ENCODE peak calls at places on chromosome 10, in nine cellular contexts. K is fibroblast of pulmonary artery, O is neural crest cell, L is cardiac fibroblast, Q is endodermal cell, E is type B pancreatic cell, J is ascending aorta, U is AG10803, H is A549. V is an unnamed sample.

GRCh38 chr10:62851449-62851848 is 35.3 kb upstream of the EGR2 start:
- DNase-seq in O (no peak), E (no peak), U (no peak), J (no peak), Q (peak), H (no peak), K (peak), L (peak), V (no peak)

GRCh38 chr10:97102441-97102840 is 83.3 kb downstream of the SLIT1 start:
- DNase-seq in H (no peak), L (no peak), U (no peak), O (no peak), Q (no peak), K (no peak), J (no peak), E (no peak), V (no peak)

GRCh38 chr10:124152139-124152780 is 58.9 kb upstream of the CHST15 start:
- DNase-seq in E (no peak), J (no peak), U (peak), Q (peak), H (peak), K (peak), L (peak), O (no peak), V (peak)

GRCh38 chr10:13673165-13673564 is 86.4 kb downstream of the PRPF18 start:
- DNase-seq in L (no peak), E (no peak), K (no peak), O (no peak), J (no peak), Q (no peak), H (no peak), U (no peak), V (no peak)

GRCh38 chr10:11135709-11136108 is 118.0 kb downstream of the CELF2 start:
- DNase-seq in O (no peak), K (no peak), J (no peak), E (no peak), H (no peak), L (no peak), Q (no peak), U (no peak), V (no peak)

GRCh38 chr10:99966306-99966705 is 43.4 kb downstream of the DNMBP start:
- DNase-seq in Q (no peak), H (peak), K (peak), J (no peak), U (peak), E (no peak), L (peak), O (no peak), V (peak)

GRCh38 chr10:12042409-12042796 is 206 bp downstream of the UPF2 start:
- DNase-seq in Q (no peak), H (peak), K (peak), J (no peak), L (no peak), U (no peak), O (no peak), E (peak), V (no peak)

GRCh38 chr10:99659031-99659867 is at the start of gene ENTPD7:
- DNase-seq in H (peak), E (peak), L (peak), O (peak), U (peak), K (peak), J (peak), Q (peak), V (peak)

GRCh38 chr10:115844592-115844991 is 428.4 kb downstream of the GFRA1 start:
- DNase-seq in J (no peak), E (no peak), L (no peak), O (no peak), H (no peak), K (peak), Q (no peak), U (peak), V (no peak)

GRCh38 chr10:60144099-60144498 is 237.7 kb upstream of the CCDC6 start:
- DNase-seq in J (no peak), E (no peak), Q (no peak), U (no peak), H (no peak), O (no peak), K (no peak), L (no peak), V (no peak)

GRCh38 chr10:50540069-50540825 is 83.5 kb downstream of the SGMS1 start:
- DNase-seq in E (no peak), H (no peak), K (no peak), U (no peak), Q (no peak), O (no peak), L (peak), J (no peak), V (no peak)

GRCh38 chr10:130044067-130045061 is 66.3 kb downstream of the C10orf143 start:
- DNase-seq in U (no peak), O (no peak), H (no peak), L (no peak), E (peak), J (no peak), K (no peak), Q (no peak), V (no peak)

GRCh38 chr10:4048245-4048864 is 263.3 kb upstream of the KLF6 start:
- DNase-seq in K (no peak), J (no peak), H (no peak), L (no peak), U (no peak), Q (no peak), E (no peak), O (no peak), V (no peak)

GRCh38 chr10:104209575-104210198 is 22.5 kb downstream of the CFAP43 start:
- DNase-seq in Q (peak), H (peak), J (no peak), E (no peak), U (peak), O (peak), L (peak), K (peak), V (peak)

GRCh38 chr10:7519351-7519750 is 108.5 kb upstream of the SFMBT2 start:
- DNase-seq in U (no peak), K (no peak), L (no peak), J (no peak), O (no peak), E (no peak), H (no peak), Q (peak), V (no peak)

GRCh38 chr10:121998462-121998861 is 9.5 kb downstream of the TACC2 start:
- DNase-seq in J (no peak), E (no peak), U (no peak), L (no peak), H (no peak), K (no peak), O (no peak), Q (no peak), V (no peak)

GRCh38 chr10:71460615-71461014 is 63.9 kb downstream of the CDH23 start:
- DNase-seq in L (no peak), U (no peak), K (no peak), J (no peak), H (no peak), E (no peak), O (no peak), Q (no peak), V (no peak)

DNA sequence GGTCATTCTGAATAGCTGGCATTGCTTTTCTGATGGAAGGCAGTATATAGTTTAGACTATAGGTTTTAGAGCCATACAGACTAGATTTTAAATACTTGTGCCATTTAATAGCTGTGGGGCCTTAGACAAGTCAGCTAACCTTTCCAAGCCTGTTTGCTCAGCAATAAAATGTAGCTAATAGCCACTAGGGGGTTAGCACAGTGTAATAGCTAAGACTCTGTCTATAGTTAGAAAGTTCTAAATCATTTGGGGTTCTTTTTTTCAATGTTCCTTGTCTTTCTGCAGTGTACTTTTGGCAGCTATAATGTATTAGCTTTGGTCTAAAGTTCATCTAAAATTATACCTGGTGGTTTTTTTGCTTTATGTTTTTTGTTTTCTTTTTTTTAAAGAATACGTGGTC is 7.5 kb upstream of the KIFBP start:
- DNase-seq in K (peak), J (no peak), E (no peak), U (no peak), H (peak), L (peak), Q (no peak), O (no peak), V (peak)
- TF ChIP-seq CTCF in K (peak), J (no peak), E (peak), U (peak), H (peak), L (peak), Q (peak), O (peak), V (peak)

DNA sequence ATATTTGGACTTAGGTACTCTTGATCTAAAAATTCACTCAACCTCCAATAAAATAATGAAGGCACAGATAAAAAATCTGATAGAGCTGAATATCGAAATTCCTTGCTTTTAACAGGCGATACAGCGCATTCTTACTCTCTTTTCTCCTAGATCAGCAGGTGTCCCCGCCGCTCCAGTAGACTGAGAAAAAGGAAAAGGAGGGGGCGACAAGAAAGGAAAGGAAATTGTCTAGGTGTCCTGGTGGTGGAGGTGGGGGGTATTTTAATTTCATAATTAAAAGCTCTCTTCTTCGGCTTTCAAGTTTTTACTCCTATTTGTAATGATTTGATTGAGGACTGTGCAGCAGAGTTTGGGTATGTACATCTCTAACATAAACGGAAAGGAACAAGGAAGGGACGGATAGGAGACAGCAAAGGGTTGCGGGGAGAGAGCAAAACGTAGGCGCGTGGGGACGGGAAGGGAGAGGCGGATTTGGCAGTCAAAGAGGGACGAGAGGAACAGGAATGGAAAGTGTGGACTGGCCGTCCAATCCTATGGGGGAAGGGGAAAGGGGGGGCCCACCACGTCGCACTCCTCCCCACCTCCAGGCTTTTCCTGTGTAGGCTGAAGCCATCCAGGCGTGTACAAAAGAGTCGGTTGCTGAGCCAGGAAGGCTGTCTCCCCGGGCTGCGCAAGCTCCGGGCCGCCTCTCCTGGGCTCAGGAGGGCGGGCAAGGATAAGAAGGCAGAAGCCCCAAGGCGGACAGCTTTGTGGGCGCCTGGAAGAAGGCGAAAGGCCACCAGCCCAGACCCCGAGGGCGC is 875 bp upstream of the HECTD2 start:
- DNase-seq in O (peak), J (peak), H (peak), E (peak), K (peak), L (peak), Q (no peak), U (peak), V (peak)
- TF ChIP-seq CTCF in O (no peak), J (no peak), H (no peak), E (no peak), K (no peak), L (no peak), Q (peak), U (no peak), V (no peak)

GRCh38 chr10:48234807-48235206 is 39.7 kb downstream of the FRMPD2 start:
- DNase-seq in H (no peak), L (no peak), Q (no peak), J (no peak), E (peak), U (no peak), K (no peak), O (no peak), V (no peak)

GRCh38 chr10:48232717-48233447 is 41.6 kb downstream of the FRMPD2 start:
- DNase-seq in O (no peak), K (no peak), Q (no peak), H (no peak), L (no peak), J (no peak), E (no peak), U (no peak), V (no peak)

GRCh38 chr10:48234295-48234694 is 40.2 kb downstream of the FRMPD2 start:
- DNase-seq in Q (no peak), U (no peak), K (no peak), O (no peak), E (no peak), H (no peak), L (no peak), J (no peak), V (no peak)

GRCh38 chr10:48231699-48232315 is 42.7 kb downstream of the FRMPD2 start:
- DNase-seq in L (no peak), U (no peak), H (no peak), E (no peak), K (no peak), O (no peak), Q (no peak), J (no peak), V (no peak)

DNA sequence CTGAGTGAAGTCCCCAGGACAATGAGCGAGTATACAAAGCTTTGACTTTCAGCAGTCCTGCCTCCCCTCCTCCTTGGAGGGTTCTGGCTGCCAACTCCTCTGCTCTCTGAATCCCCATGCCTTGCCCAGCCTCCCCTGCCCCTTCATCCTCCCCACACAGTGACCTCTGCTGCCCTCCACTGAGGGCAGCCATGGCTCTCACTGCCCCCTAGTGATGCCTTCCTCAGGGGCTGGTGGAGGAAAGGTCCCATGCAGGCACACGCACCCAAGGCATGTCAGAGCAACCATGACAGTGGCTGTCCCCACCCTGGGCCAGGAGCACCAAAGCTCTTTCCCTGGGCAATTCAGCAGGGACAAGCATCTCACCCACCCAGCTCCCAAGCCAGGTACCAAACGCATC is 40.9 kb downstream of the FRMPD2 start:
- DNase-seq in L (no peak), K (no peak), J (no peak), E (peak), U (no peak), Q (no peak), O (no peak), H (no peak), V (no peak)
- TF ChIP-seq CTCF in L (no peak), K (no peak), J (no peak), E (no peak), U (no peak), Q (peak), O (no peak), H (no peak), V (no peak)

GRCh38 chr10:18616337-18616736 is 35.0 kb downstream of the NSUN6 start:
- DNase-seq in K (no peak), U (no peak), O (no peak), J (no peak), E (no peak), Q (no peak), H (no peak), L (peak), V (no peak)
- TF ChIP-seq CTCF in K (peak), U (peak), O (no peak), J (no peak), E (no peak), Q (no peak), H (peak), L (no peak), V (no peak)

DNA sequence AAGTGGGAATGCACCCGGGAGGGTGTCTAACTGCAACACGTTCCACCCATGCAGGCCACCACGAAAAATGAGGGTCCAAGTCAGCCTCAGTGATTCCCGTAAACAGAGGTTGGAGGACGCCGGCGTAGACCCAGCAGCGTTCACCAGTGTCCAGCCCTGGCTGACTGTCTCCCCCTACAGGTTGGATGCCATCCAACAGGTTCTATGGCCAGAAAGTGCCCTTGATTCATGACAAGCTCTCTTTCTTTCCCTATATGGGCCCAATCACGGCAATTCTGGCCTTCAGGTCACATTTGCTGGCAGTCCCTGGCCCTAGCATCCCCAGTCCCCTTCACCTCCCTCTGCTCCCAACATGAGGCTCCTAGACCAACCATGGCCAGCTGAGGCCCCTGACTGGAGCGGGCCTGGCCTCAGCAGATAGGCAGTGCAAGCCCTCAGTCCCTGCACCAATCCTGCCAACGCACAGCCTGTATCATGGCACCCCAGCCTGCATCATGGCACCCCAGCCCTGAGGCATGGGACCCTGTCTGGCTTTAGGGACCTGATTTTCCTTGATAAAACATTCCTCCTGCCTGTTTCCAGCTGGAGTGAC is 227.4 kb downstream of the GRID1 start:
- DNase-seq in Q (peak), E (no peak), L (no peak), H (peak), J (no peak), U (no peak), K (no peak), O (peak), V (no peak)
- TF ChIP-seq CTCF in Q (peak), E (peak), L (no peak), H (peak), J (no peak), U (peak), K (no peak), O (peak), V (no peak)

DNA sequence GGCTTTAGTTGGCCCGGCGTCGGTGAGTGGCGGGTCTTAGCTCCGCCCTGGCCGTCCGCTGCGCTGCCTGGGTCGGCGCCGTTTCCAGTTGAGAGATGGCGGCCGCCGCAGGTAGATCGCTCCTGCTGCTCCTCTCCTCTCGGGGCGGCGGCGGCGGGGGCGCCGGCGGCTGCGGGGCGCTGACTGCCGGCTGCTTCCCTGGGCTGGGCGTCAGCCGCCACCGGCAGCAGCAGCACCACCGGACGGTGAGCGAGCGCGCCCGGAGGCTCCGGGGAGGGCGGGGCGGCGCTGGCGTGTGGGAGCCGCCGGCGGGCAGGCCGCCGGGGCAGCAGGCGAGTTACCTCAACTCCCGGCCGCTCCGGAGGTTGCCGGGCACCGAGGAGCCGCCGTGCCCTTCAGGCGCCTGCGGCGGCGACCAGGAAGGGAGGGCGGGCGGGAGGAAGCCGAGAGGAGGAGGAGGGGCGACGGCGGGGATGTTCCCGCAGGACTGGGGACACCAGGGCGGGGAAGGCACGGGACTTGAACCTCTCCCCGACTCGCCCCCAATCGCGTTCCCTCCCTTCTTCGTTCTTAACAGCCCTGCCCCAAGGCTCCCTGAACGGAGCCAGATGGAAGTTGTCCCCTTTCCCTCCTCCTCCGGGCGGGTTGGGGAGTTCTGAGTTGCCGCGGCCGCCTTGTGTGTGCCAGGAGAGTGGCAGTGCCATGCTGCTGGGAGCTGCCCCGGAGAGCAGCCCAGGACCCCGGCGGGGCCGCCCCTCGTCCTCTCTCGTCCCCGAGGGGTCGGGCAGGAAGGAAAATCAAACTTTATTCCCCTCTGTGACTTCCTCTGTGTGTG is at the start of gene MCU:
- DNase-seq in K (peak), Q (peak), U (peak), J (peak), H (peak), E (peak), O (peak), L (peak), V (peak)
- TF ChIP-seq CTCF in K (no peak), Q (no peak), U (no peak), J (no peak), H (no peak), E (no peak), O (no peak), L (no peak), V (no peak)

V was measured in HFFc6.